ENCODE peak calls at places on chromosomes 13 and 19, in nine cellular contexts. C is IMR-90, P is HFFc6, H is astrocyte of the spinal cord, W is PC-9, X is fibroblast of pulmonary artery, O is WTC11, B is AG04450, L is stomach. A is an unnamed sample.

GRCh38 chr19:289651-290538 is 1.3 kb downstream of the PLPP2 start:
- DNase-seq in B (no peak), W (peak), X (peak), O (peak), C (peak), L (peak), P (peak), H (peak), A (peak)

GRCh38 chr13:94298346-94298745 is 181.1 kb downstream of the DCT start:
- DNase-seq in L (no peak), P (no peak), C (no peak), O (no peak), X (no peak), W (no peak), H (no peak), B (no peak), A (no peak)

GRCh38 chr19:39104104-39104708 is 20.0 kb downstream of the ACP7 start:
- DNase-seq in C (no peak), W (no peak), O (no peak), H (no peak), B (no peak), X (no peak), L (no peak), P (no peak), A (no peak)

GRCh38 chr13:76717092-76717491 is 169.1 kb downstream of the KCTD12 start:
- DNase-seq in H (no peak), B (no peak), C (peak), P (peak), X (no peak), O (no peak), L (no peak), W (no peak), A (peak)

GRCh38 chr13:27442797-27443196 is 7.6 kb downstream of the MTIF3 start:
- DNase-seq in W (no peak), X (no peak), O (no peak), B (no peak), L (no peak), C (no peak), P (no peak), H (no peak), A (no peak)

GRCh38 chr13:48403151-48403631 is 9.7 kb downstream of the LPAR6 start:
- DNase-seq in O (no peak), L (no peak), P (no peak), C (peak), B (no peak), W (no peak), H (no peak), X (peak), A (no peak)

GRCh38 chr19:31127132-31127967 is 221.9 kb downstream of the TSHZ3 start:
- DNase-seq in O (no peak), H (peak), C (peak), P (peak), W (no peak), L (no peak), B (peak), X (peak), A (peak)

GRCh38 chr13:110562696-110563462 is 1.4 kb upstream of the RAB20 start:
- DNase-seq in C (no peak), B (no peak), L (no peak), H (no peak), W (no peak), O (no peak), P (no peak), X (no peak), A (no peak)

GRCh38 chr13:95536629-95537241 is 15.8 kb upstream of the CLDN10 start:
- DNase-seq in H (peak), B (no peak), P (peak), O (no peak), C (peak), W (peak), L (no peak), X (peak), A (peak)

GRCh38 chr19:1437609-1438008 is 587 bp upstream of the RPS15 start:
- DNase-seq in P (no peak), X (no peak), L (no peak), W (no peak), C (no peak), H (no peak), B (no peak), O (no peak), A (no peak)

GRCh38 chr13:67119481-67119883 is 110.7 kb downstream of the PCDH9 start:
- DNase-seq in L (no peak), W (peak), H (peak), P (peak), C (peak), B (peak), X (peak), O (no peak), A (peak)

GRCh38 chr19:14158276-14159023 is 22.1 kb upstream of the ASF1B start:
- DNase-seq in W (no peak), B (no peak), P (no peak), H (no peak), L (no peak), O (no peak), X (no peak), C (no peak), A (no peak)

GRCh38 chr13:110593430-110594130 is 21.8 kb upstream of the NAXD start:
- DNase-seq in P (peak), L (no peak), C (peak), X (peak), H (peak), O (no peak), B (no peak), W (peak), A (peak)

GRCh38 chr19:37572203-37572602 is 22.4 kb downstream of the ZNF571 start:
- DNase-seq in X (peak), L (no peak), B (no peak), C (peak), W (no peak), P (peak), O (no peak), H (no peak), A (peak)

GRCh38 chr19:10686661-10687517 is 14.3 kb upstream of the QTRT1 start:
- DNase-seq in W (peak), L (no peak), H (peak), P (no peak), X (peak), O (no peak), C (peak), B (no peak), A (no peak)

GRCh38 chr19:6343462-6343861 is 10.1 kb upstream of the ACER1 start:
- DNase-seq in X (no peak), B (no peak), C (no peak), W (no peak), L (no peak), O (no peak), H (no peak), P (no peak), A (no peak)

GRCh38 chr13:29954082-29955043 is 103.9 kb upstream of the UBL3 start:
- DNase-seq in P (no peak), C (no peak), W (no peak), O (no peak), B (no peak), L (no peak), X (no peak), H (no peak), A (no peak)

GRCh38 chr13:106286811-106287210 is 248.7 kb downstream of the EFNB2 start:
- DNase-seq in L (no peak), X (no peak), W (no peak), B (no peak), C (no peak), P (no peak), H (no peak), O (peak), A (no peak)

GRCh38 chr13:39148513-39148961 is 110.3 kb downstream of the NHLRC3 start:
- DNase-seq in B (no peak), H (peak), C (no peak), W (peak), P (no peak), O (no peak), X (peak), L (no peak), A (peak)

GRCh38 chr19:5171711-5172110 is 168.9 kb downstream of the PTPRS start:
- DNase-seq in P (no peak), O (no peak), B (no peak), C (no peak), H (no peak), L (no peak), X (no peak), W (peak), A (no peak)

GRCh38 chr13:35979378-35979911 is 151.7 kb downstream of the DCLK1 start:
- DNase-seq in X (peak), L (peak), H (peak), B (peak), W (no peak), C (peak), P (peak), O (no peak), A (peak)

GRCh38 chr13:97273341-97273831 is 51.3 kb downstream of the MBNL2 start:
- DNase-seq in B (no peak), L (no peak), X (no peak), W (no peak), H (no peak), O (no peak), C (no peak), P (peak), A (peak)

GRCh38 chr13:20118268-20119140 is 42.3 kb downstream of the GJA3 start:
- DNase-seq in P (no peak), C (no peak), H (peak), O (peak), W (no peak), X (peak), B (no peak), L (peak), A (no peak)

GRCh38 chr13:60226507-60226906 is 62.8 kb upstream of the DIAPH3 start:
- DNase-seq in O (peak), B (peak), H (peak), L (no peak), C (peak), X (peak), W (no peak), P (peak), A (peak)
- TF ChIP-seq CTCF in O (no peak), B (peak), H (peak), L (no peak), C (peak), X (peak), W (no peak), P (peak), A (peak)

DNA sequence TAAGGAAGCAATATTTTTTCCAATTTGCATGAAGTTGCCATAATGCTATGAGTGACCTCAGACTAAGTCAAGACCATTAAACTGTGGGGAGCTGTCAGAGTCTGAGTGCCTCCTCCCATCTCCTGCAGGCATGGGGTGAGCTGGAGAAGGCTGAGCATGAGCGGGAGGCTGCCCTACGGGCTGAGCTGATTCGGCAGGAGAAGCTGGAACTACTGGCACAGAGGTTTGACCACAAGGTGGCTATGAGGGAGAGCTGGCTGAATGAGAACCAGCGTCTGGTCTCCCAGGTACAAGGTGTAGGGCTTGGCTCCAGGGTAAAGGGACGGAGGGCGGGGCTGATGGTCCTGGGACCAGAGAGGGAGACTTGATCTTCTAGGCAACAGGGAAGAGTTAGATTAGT is 35.8 kb downstream of the SPTBN4 start:
- DNase-seq in H (no peak), X (no peak), P (peak), O (peak), W (peak), B (no peak), C (no peak), L (peak), A (peak)
- TF ChIP-seq CTCF in H (peak), X (peak), P (peak), O (no peak), W (peak), B (no peak), C (no peak), L (no peak), A (peak)

GRCh38 chr19:44924243-44924725 is 9.9 kb downstream of the APOC1 start:
- DNase-seq in L (no peak), P (no peak), O (no peak), X (no peak), H (no peak), W (peak), B (no peak), C (no peak), A (no peak)
- TF ChIP-seq CTCF in L (no peak), P (no peak), O (no peak), X (no peak), H (no peak), W (no peak), B (no peak), C (no peak), A (no peak)

GRCh38 chr13:74248477-74248876 is 114.3 kb upstream of the KLF12 start:
- DNase-seq in C (no peak), W (no peak), O (no peak), B (no peak), L (no peak), H (no peak), X (no peak), P (no peak), A (no peak)

GRCh38 chr13:74243637-74244526 is 109.7 kb upstream of the KLF12 start:
- DNase-seq in B (no peak), X (peak), W (no peak), H (peak), O (no peak), C (peak), L (no peak), P (peak), A (peak)

GRCh38 chr13:74250738-74251190 is 116.6 kb upstream of the KLF12 start:
- DNase-seq in C (peak), O (no peak), W (no peak), X (peak), B (no peak), L (no peak), P (peak), H (peak), A (peak)

GRCh38 chr13:74251778-74252519 is 117.7 kb upstream of the KLF12 start:
- DNase-seq in P (no peak), L (no peak), C (no peak), B (no peak), X (no peak), W (no peak), H (no peak), O (no peak), A (peak)

GRCh38 chr13:74246398-74246975 is 112.3 kb upstream of the KLF12 start:
- DNase-seq in X (peak), H (peak), B (no peak), P (no peak), W (no peak), C (peak), L (no peak), O (no peak), A (no peak)
- TF ChIP-seq CTCF in X (no peak), H (no peak), B (no peak), P (no peak), W (no peak), C (no peak), L (no peak), O (no peak), A (no peak)

GRCh38 chr13:99203601-99204579 is 3.2 kb downstream of the UBAC2 start:
- DNase-seq in W (no peak), H (no peak), P (no peak), O (no peak), B (no peak), X (no peak), L (no peak), C (no peak), A (no peak)

GRCh38 chr13:99197257-99197651 is 3.4 kb upstream of the UBAC2 start:
- DNase-seq in O (no peak), B (no peak), W (no peak), P (no peak), C (no peak), L (no peak), X (no peak), H (no peak), A (no peak)

GRCh38 chr13:99198630-99199029 is 2.0 kb upstream of the UBAC2 start:
- DNase-seq in P (no peak), X (no peak), C (no peak), W (peak), O (no peak), B (no peak), L (no peak), H (no peak), A (no peak)

GRCh38 chr13:99199541-99200432 is 867 bp upstream of the UBAC2 start:
- DNase-seq in B (no peak), O (no peak), L (no peak), P (no peak), C (no peak), H (peak), X (peak), W (no peak), A (peak)

GRCh38 chr13:99200433-99201167 is at the start of gene UBAC2:
- DNase-seq in C (peak), H (peak), P (peak), L (peak), X (peak), O (peak), B (peak), W (peak), A (peak)
- TF ChIP-seq CTCF in C (no peak), H (peak), P (no peak), L (no peak), X (no peak), O (no peak), B (peak), W (no peak), A (no peak)

GRCh38 chr19:35462476-35462953 is 14.5 kb downstream of the FFAR2 start:
- DNase-seq in P (peak), L (no peak), X (no peak), C (no peak), B (no peak), W (no peak), H (no peak), O (no peak), A (no peak)
- TF ChIP-seq CTCF in P (no peak), L (no peak), X (no peak), C (no peak), B (no peak), W (no peak), H (no peak), O (no peak), A (no peak)

A was measured in MCF 10A.